ENCODE peak calls at places on chromosomes 11 and 22, in nine cellular contexts. B is A549, Q is AG10803, T is left lung, M is mammary epithelial cell, N is left ventricle myocardium inferior, A is astrocyte, E is OCI-LY7, Y is choroid plexus epithelial cell. I is an unnamed sample.

GRCh38 chr11:76598426-76598839 is 72.1 kb downstream of the LRRC32 start:
- DNase-seq in B (peak), Q (peak), T (no peak), M (no peak), N (no peak), A (peak), E (peak), Y (peak), I (peak)

GRCh38 chr11:97965849-97966646 is 1054.7 kb upstream of the CNTN5 start:
- DNase-seq in B (no peak), Q (peak), T (no peak), M (peak), N (no peak), A (peak), E (no peak), Y (peak), I (peak)

GRCh38 chr11:1842149-1843097 is 3.6 kb downstream of the TNNI2 start:
- DNase-seq in B (no peak), Q (no peak), T (peak), M (no peak), N (peak), A (no peak), E (no peak), Y (no peak), I (no peak)

GRCh38 chr22:17774206-17774927 is at the start of gene BID:
- DNase-seq in B (no peak), Q (no peak), T (peak), M (no peak), N (peak), A (no peak), E (peak), Y (no peak), I (no peak)

GRCh38 chr11:26474401-26474800 is 97.7 kb downstream of the MUC15 start:
- DNase-seq in B (no peak), Q (no peak), T (no peak), M (no peak), N (no peak), A (no peak), E (no peak), Y (no peak), I (no peak)

GRCh38 chr22:26952654-26953379 is 295.4 kb downstream of the MIAT start:
- DNase-seq in B (no peak), Q (no peak), T (no peak), M (no peak), N (no peak), A (no peak), E (no peak), Y (no peak), I (no peak)

GRCh38 chr11:1701041-1701807 is 4.2 kb downstream of the KRTAP5-6 start:
- DNase-seq in B (no peak), Q (no peak), T (no peak), M (no peak), N (no peak), A (no peak), E (no peak), Y (no peak), I (no peak)

GRCh38 chr22:50531546-50532352 is 1.9 kb upstream of the TYMP start:
- DNase-seq in B (no peak), Q (peak), T (peak), M (no peak), N (peak), A (peak), E (peak), Y (peak), I (peak)

GRCh38 chr22:46436595-46437163 is 100.7 kb downstream of the CELSR1 start:
- DNase-seq in B (no peak), Q (peak), T (no peak), M (peak), N (no peak), A (peak), E (no peak), Y (peak), I (no peak)

GRCh38 chr11:116607027-116607426 is 165.8 kb downstream of the BUD13 start:
- DNase-seq in B (no peak), Q (no peak), T (no peak), M (no peak), N (no peak), A (no peak), E (no peak), Y (no peak), I (no peak)

GRCh38 chr11:35549787-35550186 is 24.4 kb upstream of the PAMR1 start:
- DNase-seq in B (no peak), Q (peak), T (no peak), M (peak), N (no peak), A (peak), E (no peak), Y (peak), I (peak)

GRCh38 chr11:115409691-115410220 is 94.5 kb downstream of the CADM1 start:
- DNase-seq in B (no peak), Q (no peak), T (no peak), M (no peak), N (no peak), A (no peak), E (no peak), Y (no peak), I (no peak)

GRCh38 chr11:3203221-3204043 is 15.2 kb downstream of the MRGPRG start:
- DNase-seq in B (no peak), Q (no peak), T (peak), M (peak), N (peak), A (no peak), E (no peak), Y (peak), I (no peak)

GRCh38 chr11:2445948-2446551 is 1.2 kb downstream of the KCNQ1 start:
- DNase-seq in B (no peak), Q (no peak), T (peak), M (no peak), N (no peak), A (no peak), E (no peak), Y (no peak), I (no peak)

GRCh38 chr11:128809128-128809527 is 58.0 kb downstream of the KCNJ1 start:
- DNase-seq in B (no peak), Q (no peak), T (no peak), M (peak), N (no peak), A (no peak), E (no peak), Y (no peak), I (no peak)
- H3K4me3 ChIP-seq in B (no peak), Q (no peak), T (no peak), M (no peak), N (no peak), A (no peak), E (no peak), Y (no peak), I (no peak)

GRCh38 chr11:44018127-44018521 is 29.7 kb upstream of the ACCSL start:
- DNase-seq in B (no peak), Q (no peak), T (no peak), M (no peak), N (no peak), A (no peak), E (no peak), Y (no peak), I (no peak)
- TF ChIP-seq CTCF in B (no peak), Q (no peak), T (no peak), M (no peak), N (no peak), A (no peak), E (no peak), Y (no peak), I (no peak)

GRCh38 chr11:8908099-8908498 is 2.9 kb upstream of the AKIP1 start:
- DNase-seq in B (no peak), Q (no peak), T (no peak), M (no peak), N (no peak), A (no peak), E (no peak), Y (no peak), I (no peak)

GRCh38 chr11:8907116-8907515 is 3.9 kb upstream of the AKIP1 start:
- DNase-seq in B (no peak), Q (no peak), T (no peak), M (no peak), N (no peak), A (no peak), E (no peak), Y (no peak), I (no peak)

GRCh38 chr11:8911040-8911823 is at the start of gene AKIP1:
- DNase-seq in B (peak), Q (peak), T (peak), M (peak), N (peak), A (peak), E (peak), Y (peak), I (peak)

GRCh38 chr11:8913961-8914660 is 3.1 kb downstream of the AKIP1 start:
- DNase-seq in B (peak), Q (no peak), T (no peak), M (peak), N (no peak), A (peak), E (peak), Y (peak), I (peak)

GRCh38 chr11:8910662-8911039 is 338 bp upstream of the AKIP1 start:
- DNase-seq in B (no peak), Q (no peak), T (no peak), M (no peak), N (no peak), A (no peak), E (no peak), Y (no peak), I (no peak)
- H3K4me3 ChIP-seq in B (peak), Q (peak), T (peak), M (peak), N (peak), A (peak), E (peak), Y (peak), I (peak)

GRCh38 chr11:122023614-122024250 is 92.3 kb downstream of the BLID start:
- DNase-seq in B (no peak), Q (peak), T (no peak), M (no peak), N (no peak), A (no peak), E (no peak), Y (no peak), I (peak)

GRCh38 chr11:122019908-122020694 is 95.9 kb downstream of the BLID start:
- DNase-seq in B (no peak), Q (no peak), T (no peak), M (no peak), N (no peak), A (no peak), E (no peak), Y (no peak), I (no peak)

GRCh38 chr11:122022646-122023045 is 93.4 kb downstream of the BLID start:
- DNase-seq in B (no peak), Q (no peak), T (no peak), M (no peak), N (no peak), A (no peak), E (no peak), Y (no peak), I (no peak)

GRCh38 chr11:122024278-122024677 is 91.7 kb downstream of the BLID start:
- DNase-seq in B (no peak), Q (no peak), T (no peak), M (no peak), N (no peak), A (no peak), E (no peak), Y (no peak), I (no peak)

DNA sequence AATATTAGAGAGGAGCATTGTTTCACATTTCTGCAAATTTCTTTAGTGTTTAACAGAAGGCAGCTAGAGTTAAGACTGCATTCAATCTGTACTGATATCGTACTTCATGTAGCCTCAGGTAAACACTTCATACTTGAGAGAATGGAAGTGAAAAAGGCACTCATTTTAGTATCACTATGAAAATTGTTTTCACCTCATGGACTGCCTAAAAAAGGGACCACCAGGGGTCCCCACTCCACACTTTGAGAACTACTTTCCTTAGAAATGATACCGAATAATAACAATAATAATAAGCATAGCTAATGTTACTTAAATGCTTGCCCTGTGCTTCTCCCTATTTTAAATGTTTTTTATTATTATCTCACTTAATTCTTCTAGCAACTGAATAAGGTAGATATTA is 95.1 kb downstream of the BLID start:
- DNase-seq in B (no peak), Q (no peak), T (no peak), M (no peak), N (no peak), A (no peak), E (peak), Y (peak), I (peak)
- TF ChIP-seq CTCF in B (peak), Q (peak), T (no peak), M (peak), N (peak), A (peak), E (peak), Y (peak), I (peak)

GRCh38 chr11:19201737-19202605 is at the start of gene CSRP3:
- DNase-seq in B (no peak), Q (peak), T (no peak), M (no peak), N (peak), A (peak), E (no peak), Y (no peak), I (no peak)

GRCh38 chr11:19199037-19199436 is 2.7 kb downstream of the CSRP3 start:
- DNase-seq in B (no peak), Q (no peak), T (no peak), M (no peak), N (no peak), A (no peak), E (no peak), Y (no peak), I (no peak)

GRCh38 chr11:19199766-19200165 is 2.0 kb downstream of the CSRP3 start:
- DNase-seq in B (no peak), Q (no peak), T (no peak), M (no peak), N (no peak), A (peak), E (no peak), Y (peak), I (no peak)

GRCh38 chr11:19196458-19196857 is 5.3 kb downstream of the CSRP3 start:
- DNase-seq in B (no peak), Q (no peak), T (no peak), M (no peak), N (no peak), A (no peak), E (no peak), Y (no peak), I (no peak)

GRCh38 chr11:19200410-19201201 is 1.2 kb downstream of the CSRP3 start:
- DNase-seq in B (no peak), Q (peak), T (no peak), M (peak), N (no peak), A (peak), E (no peak), Y (peak), I (peak)
- H3K4me3 ChIP-seq in B (no peak), Q (no peak), T (no peak), M (no peak), N (peak), A (no peak), E (no peak), Y (no peak), I (no peak)

GRCh38 chr22:24503137-24503850 is 8.2 kb downstream of the UPB1 start:
- DNase-seq in B (peak), Q (peak), T (no peak), M (peak), N (peak), A (no peak), E (peak), Y (peak), I (peak)

GRCh38 chr22:24503851-24504170 is 8.7 kb downstream of the UPB1 start:
- DNase-seq in B (no peak), Q (no peak), T (no peak), M (no peak), N (no peak), A (no peak), E (no peak), Y (no peak), I (no peak)

GRCh38 chr22:24500251-24500820 is 5.2 kb downstream of the UPB1 start:
- DNase-seq in B (no peak), Q (peak), T (no peak), M (no peak), N (no peak), A (no peak), E (no peak), Y (no peak), I (no peak)

GRCh38 chr22:24501366-24502005 is 6.4 kb downstream of the UPB1 start:
- DNase-seq in B (no peak), Q (no peak), T (no peak), M (no peak), N (no peak), A (no peak), E (no peak), Y (no peak), I (no peak)

DNA sequence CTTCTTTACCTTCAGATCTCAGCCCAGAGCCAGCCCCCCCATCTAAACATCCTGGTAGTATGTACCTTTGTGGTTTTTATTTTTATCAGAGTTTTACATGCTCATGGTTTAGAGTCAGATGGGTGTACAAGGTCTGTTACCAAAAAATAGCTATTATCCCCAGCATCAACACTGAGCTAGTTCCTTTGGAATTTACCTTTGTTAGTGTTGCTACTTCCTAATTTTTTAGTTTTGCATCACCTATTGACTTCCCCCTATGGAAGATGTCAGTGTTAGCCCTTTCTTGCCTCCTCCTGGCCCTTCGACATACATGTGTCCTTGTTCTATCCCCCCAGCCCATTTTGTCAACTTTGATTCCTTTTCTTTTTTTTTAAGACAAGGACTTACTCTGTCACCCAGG is 7.4 kb downstream of the UPB1 start:
- DNase-seq in B (no peak), Q (no peak), T (no peak), M (no peak), N (no peak), A (no peak), E (no peak), Y (no peak), I (no peak)
- TF ChIP-seq CTCF in B (no peak), Q (no peak), T (no peak), M (no peak), N (no peak), A (no peak), E (no peak), Y (no peak), I (no peak)

I was measured in cardiac fibroblast.